ENCODE peak calls at places on chromosomes 2 and 18, in ten cellular contexts. N, Z, J, B, Q, L, D, U, K and A are unnamed samples.

GRCh38 chr2:43539991-43540860 is 55.6 kb downstream of the THADA start:
- DNase-seq in B (no peak), K (no peak), Q (peak; percentile 80), L (no peak), Z (peak; percentile 72), J (no peak), U (no peak), N (peak; percentile 85), D (no peak), A (no peak)

GRCh38 chr2:204892506-204893255 is 347.4 kb downstream of the PARD3B start:
- DNase-seq in Z (no peak), L (no peak), B (no peak), D (no peak), Q (no peak), K (no peak), U (no peak), J (no peak), N (no peak), A (no peak)

GRCh38 chr2:10868465-10869314 is 43.0 kb upstream of the KCNF1 start:
- DNase-seq in N (no peak), U (no peak), L (no peak), Z (no peak), B (no peak), Q (no peak), J (no peak), K (no peak), D (no peak), A (no peak)

GRCh38 chr2:234711308-234711707 is 214.4 kb upstream of the ARL4C start:
- DNase-seq in D (no peak), L (no peak), Q (no peak), K (no peak), N (no peak), B (no peak), J (no peak), U (no peak), Z (no peak), A (no peak)

GRCh38 chr2:26068602-26069298 is 34.9 kb downstream of the RAB10 start:
- DNase-seq in B (no peak), Z (no peak), D (peak; percentile 45), Q (peak; percentile 77), J (no peak), L (peak; percentile 74), U (no peak), N (no peak), K (peak; percentile 18), A (no peak)

GRCh38 chr2:238948765-238949641 is 101.1 kb downstream of the TWIST2 start:
- DNase-seq in K (no peak), U (no peak), L (no peak), B (peak; percentile 14), Z (no peak), D (no peak), Q (no peak), N (peak; percentile 1), J (no peak), A (no peak)

GRCh38 chr18:23237524-23238151 is 102.4 kb downstream of the CABLES1 start:
- DNase-seq in B (no peak), Q (no peak), Z (no peak), N (peak; percentile 12), K (no peak), L (peak; percentile 77), D (peak; percentile 93), J (no peak), U (no peak), A (no peak)

GRCh38 chr2:59875836-59876235 is 677.6 kb downstream of the BCL11A start:
- DNase-seq in D (no peak), L (no peak), N (no peak), J (no peak), Z (no peak), K (no peak), B (no peak), Q (no peak), U (no peak), A (no peak)

GRCh38 chr18:35376393-35376741 is 770 bp downstream of the ZNF396 start:
- DNase-seq in J (peak; percentile 31), B (no peak), D (no peak), U (no peak), N (no peak), Z (no peak), L (peak; percentile 49), Q (no peak), K (peak; percentile 29), A (no peak)

GRCh38 chr18:35378206-35378795 is 1.2 kb upstream of the ZNF396 start:
- DNase-seq in L (no peak), Z (no peak), D (no peak), J (no peak), U (no peak), Q (no peak), B (no peak), K (no peak), N (no peak), A (no peak)

GRCh38 chr18:35371412-35372195 is 5.5 kb downstream of the ZNF396 start:
- DNase-seq in Q (no peak), Z (no peak), K (no peak), U (no peak), N (no peak), D (no peak), J (no peak), L (no peak), B (no peak), A (no peak)

GRCh38 chr18:35379421-35379820 is 2.3 kb upstream of the ZNF396 start:
- DNase-seq in J (no peak), N (no peak), Q (no peak), Z (no peak), L (no peak), D (no peak), U (no peak), K (no peak), B (no peak), A (no peak)

GRCh38 chr18:35376742-35377695 is at the start of gene ZNF396:
- DNase-seq in J (peak; percentile 80), Q (no peak), Z (peak; percentile 78), B (peak; percentile 72), K (peak; percentile 87), L (peak; percentile 82), U (peak; percentile 5), N (peak; percentile 70), D (peak; percentile 53), A (peak; percentile 32)
- TF ChIP-seq CTCF in J (no peak), Q (no peak), Z (no peak), B (no peak), K (no peak), L (no peak), U (no peak), N (no peak), D (no peak), A (no peak)

GRCh38 chr2:173678186-173678585 is 287.0 kb downstream of the SP3 start:
- DNase-seq in K (no peak), Q (no peak), N (no peak), J (no peak), L (no peak), Z (no peak), B (no peak), U (no peak), D (no peak), A (no peak)

GRCh38 chr2:173681891-173682655 is 283.1 kb downstream of the SP3 start:
- DNase-seq in Q (no peak), B (no peak), N (no peak), Z (no peak), U (no peak), D (no peak), L (no peak), J (no peak), K (no peak), A (no peak)

GRCh38 chr2:173672573-173673340 is 292.4 kb downstream of the SP3 start:
- DNase-seq in Q (no peak), K (no peak), J (no peak), L (no peak), N (no peak), D (no peak), B (no peak), Z (no peak), U (no peak), A (no peak)

GRCh38 chr2:173680574-173680973 is 284.6 kb downstream of the SP3 start:
- DNase-seq in U (no peak), K (no peak), Z (no peak), D (no peak), J (no peak), N (no peak), B (no peak), Q (no peak), L (no peak), A (no peak)

DNA sequence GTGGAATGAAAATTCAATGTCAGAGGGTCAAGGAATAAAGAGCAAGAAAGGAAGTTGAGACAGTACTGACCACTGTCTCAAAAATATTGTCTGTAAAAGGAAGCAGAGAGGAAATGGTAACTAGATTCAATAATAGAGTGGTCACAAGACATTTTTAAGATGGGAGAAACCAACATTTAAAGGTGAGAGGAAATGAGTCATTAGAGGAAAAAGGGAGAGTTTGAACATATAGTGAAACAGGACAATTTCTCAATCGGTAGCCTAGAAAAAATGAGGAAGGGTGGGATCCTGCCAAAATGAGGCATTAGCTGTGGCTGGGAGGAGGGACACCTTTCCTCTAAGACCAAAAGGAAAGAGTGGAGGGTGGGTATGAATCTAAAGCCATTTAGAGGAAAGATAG is 288.5 kb downstream of the SP3 start:
- DNase-seq in Z (no peak), D (no peak), J (no peak), U (no peak), Q (no peak), B (no peak), K (no peak), N (no peak), L (no peak), A (no peak)
- TF ChIP-seq CTCF in Z (no peak), D (no peak), J (no peak), U (no peak), Q (no peak), B (no peak), K (no peak), N (no peak), L (no peak), A (no peak)

GRCh38 chr18:27778925-27779324 is 398.0 kb downstream of the CDH2 start:
- DNase-seq in U (no peak), J (no peak), N (no peak), D (no peak), Z (no peak), L (no peak), B (no peak), Q (no peak), K (no peak), A (no peak)

GRCh38 chr18:27780061-27780740 is 396.7 kb downstream of the CDH2 start:
- DNase-seq in J (no peak), B (no peak), Z (no peak), Q (no peak), U (no peak), K (no peak), D (no peak), L (no peak), N (no peak), A (no peak)

GRCh38 chr18:27778441-27778840 is 398.5 kb downstream of the CDH2 start:
- DNase-seq in B (no peak), J (no peak), U (no peak), Z (no peak), Q (peak; percentile 8), K (no peak), N (no peak), D (no peak), L (no peak), A (no peak)
- TF ChIP-seq CTCF in B (peak; percentile 24), J (peak; percentile 30), U (peak; percentile 48), Z (no peak), Q (peak; percentile 72), K (no peak), N (no peak), D (peak; percentile 21), L (no peak), A (no peak)

GRCh38 chr2:128530025-128530573 is 211.4 kb upstream of the HS6ST1 start:
- DNase-seq in U (no peak), D (no peak), K (no peak), N (no peak), L (no peak), Z (no peak), J (no peak), Q (no peak), B (no peak), A (no peak)

GRCh38 chr2:128533101-128533500 is 214.4 kb upstream of the HS6ST1 start:
- DNase-seq in K (no peak), N (no peak), J (no peak), B (no peak), D (no peak), U (no peak), Q (no peak), Z (no peak), L (no peak), A (no peak)

GRCh38 chr2:128534688-128535392 is 216.2 kb upstream of the HS6ST1 start:
- DNase-seq in Z (no peak), N (no peak), K (no peak), L (no peak), U (no peak), J (no peak), D (no peak), B (no peak), Q (no peak), A (no peak)

GRCh38 chr2:128528133-128528532 is 209.5 kb upstream of the HS6ST1 start:
- DNase-seq in D (no peak), U (no peak), J (no peak), B (no peak), N (no peak), L (no peak), Q (no peak), Z (no peak), K (no peak), A (no peak)

GRCh38 chr2:128531856-128532255 is 213.2 kb upstream of the HS6ST1 start:
- DNase-seq in J (no peak), D (no peak), L (no peak), Z (no peak), K (no peak), U (no peak), Q (no peak), N (no peak), B (no peak), A (no peak)
- TF ChIP-seq CTCF in J (no peak), D (peak; percentile 63), L (no peak), Z (no peak), K (no peak), U (peak; percentile 41), Q (no peak), N (no peak), B (no peak), A (no peak)